ENCODE peak calls at places on chromosomes 1 and 21, in four cellular contexts. Y, D, K and T are unnamed samples.

GRCh38 chr21:15138475-15138874 is 73.7 kb upstream of the NRIP1 start:
- DNase-seq in Y (no peak), D (no peak), K (peak; percentile 61), T (no peak)

GRCh38 chr1:17120483-17120882 is 1.2 kb upstream of the PADI2 start:
- DNase-seq in Y (no peak), D (no peak), K (no peak), T (no peak)

GRCh38 chr1:64856564-64856963 is 109.8 kb downstream of the JAK1 start:
- DNase-seq in Y (no peak), D (no peak), K (peak; percentile 84), T (no peak)

GRCh38 chr1:50644447-50645105 is 221.3 kb upstream of the DMRTA2 start:
- DNase-seq in Y (no peak), D (no peak), K (no peak), T (no peak)

GRCh38 chr1:239197871-239198270 is 188.5 kb upstream of the CHRM3 start:
- DNase-seq in Y (no peak), D (no peak), K (no peak), T (no peak)

GRCh38 chr1:47840338-47840737 is 156.8 kb downstream of the TRABD2B start:
- DNase-seq in Y (no peak), D (no peak), K (peak; percentile 32), T (no peak)

GRCh38 chr1:225437710-225438437 is 10.0 kb upstream of the LBR start:
- DNase-seq in Y (no peak), D (peak; percentile 58), K (no peak), T (no peak)

GRCh38 chr1:241323510-241323909 is 33.5 kb downstream of the RGS7 start:
- DNase-seq in Y (no peak), D (peak; percentile 63), K (no peak), T (peak; percentile 55)

GRCh38 chr1:153548722-153549695 is at the start of gene S100A3:
- DNase-seq in Y (no peak), D (peak; percentile 25), K (peak; percentile 85), T (no peak)

GRCh38 chr1:35650416-35650815 is 9.1 kb upstream of the PSMB2 start:
- DNase-seq in Y (no peak), D (no peak), K (no peak), T (no peak)

GRCh38 chr1:9629445-9630201 is 21.9 kb upstream of the PIK3CD start:
- DNase-seq in Y (peak; percentile 74), D (no peak), K (peak; percentile 73), T (no peak)

GRCh38 chr1:37763791-37764741 is 854 bp downstream of the EPHA10 start:
- DNase-seq in Y (peak; percentile 25), D (peak; percentile 81), K (no peak), T (peak; percentile 81)

GRCh38 chr1:216521477-216521876 is 98.2 kb upstream of the USH2A start:
- DNase-seq in Y (no peak), D (no peak), K (no peak), T (no peak)

GRCh38 chr1:27971674-27972073 is 11.9 kb downstream of the XKR8 start:
- DNase-seq in Y (no peak), D (no peak), K (no peak), T (no peak)

GRCh38 chr21:42537106-42537742 is 23.6 kb downstream of the SLC37A1 start:
- DNase-seq in Y (no peak), D (no peak), K (no peak), T (no peak)

GRCh38 chr21:34004013-34004938 is 69.1 kb upstream of the MRPS6 start:
- DNase-seq in Y (no peak), D (no peak), K (no peak), T (no peak)

GRCh38 chr1:183777359-183777758 is 27.6 kb upstream of the RGL1 start:
- DNase-seq in Y (no peak), D (no peak), K (no peak), T (no peak)
- TF ChIP-seq CTCF in Y (no peak), D (no peak), K (no peak), T (no peak)

DNA sequence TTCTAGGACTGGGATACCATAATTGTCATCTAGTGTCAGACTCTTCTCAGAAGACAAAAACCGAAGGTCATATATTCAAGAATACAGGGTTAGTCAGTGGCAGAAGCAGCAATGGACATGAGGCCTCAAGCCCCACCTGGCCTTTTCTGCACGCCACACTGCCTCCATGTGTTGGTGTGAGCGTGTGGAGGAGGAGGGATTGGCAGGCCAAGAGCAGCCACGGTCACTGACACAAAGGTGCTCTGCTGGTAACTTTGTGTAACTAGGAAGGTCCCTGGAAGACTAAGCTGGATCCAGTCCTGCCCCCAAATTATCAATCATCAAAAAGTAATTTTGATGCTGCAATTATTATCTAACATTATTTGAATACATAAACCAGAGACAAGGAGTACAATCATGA is 34.9 kb downstream of the HSF2BP start:
- DNase-seq in Y (no peak), D (no peak), K (no peak), T (no peak)
- TF ChIP-seq CTCF in Y (no peak), D (no peak), K (no peak), T (no peak)

GRCh38 chr1:30901798-30902652 is 6.5 kb downstream of the SDC3 start:
- DNase-seq in Y (no peak), D (no peak), K (peak; percentile 65), T (no peak)

GRCh38 chr1:30904191-30904961 is 4.2 kb downstream of the SDC3 start:
- DNase-seq in Y (no peak), D (no peak), K (no peak), T (no peak)

GRCh38 chr1:30900931-30901560 is 7.5 kb downstream of the SDC3 start:
- DNase-seq in Y (no peak), D (no peak), K (no peak), T (no peak)

GRCh38 chr1:30903343-30904034 is 5.1 kb downstream of the SDC3 start:
- DNase-seq in Y (no peak), D (no peak), K (no peak), T (no peak)

GRCh38 chr1:30902653-30903290 is 5.8 kb downstream of the SDC3 start:
- DNase-seq in Y (no peak), D (no peak), K (no peak), T (no peak)
- TF ChIP-seq CTCF in Y (no peak), D (no peak), K (no peak), T (no peak)

GRCh38 chr21:31557956-31558838 is 101.3 kb upstream of the SOD1 start:
- DNase-seq in Y (peak; percentile 18), D (peak; percentile 48), K (no peak), T (peak; percentile 55)

GRCh38 chr21:31559368-31560119 is 99.9 kb upstream of the SOD1 start:
- DNase-seq in Y (peak; percentile 90), D (peak; percentile 98), K (peak; percentile 91), T (peak; percentile 99)

GRCh38 chr21:31560479-31560878 is 99.0 kb upstream of the SOD1 start:
- DNase-seq in Y (no peak), D (no peak), K (no peak), T (no peak)

GRCh38 chr21:31557421-31557955 is 102.0 kb upstream of the SOD1 start:
- DNase-seq in Y (peak; percentile 3), D (peak; percentile 68), K (no peak), T (peak; percentile 36)

GRCh38 chr21:31558839-31559367 is 100.6 kb upstream of the SOD1 start:
- DNase-seq in Y (peak; percentile 88), D (peak; percentile 97), K (peak; percentile 87), T (peak; percentile 92)
- TF ChIP-seq CTCF in Y (no peak), D (peak; percentile 57), K (no peak), T (peak; percentile 52)

DNA sequence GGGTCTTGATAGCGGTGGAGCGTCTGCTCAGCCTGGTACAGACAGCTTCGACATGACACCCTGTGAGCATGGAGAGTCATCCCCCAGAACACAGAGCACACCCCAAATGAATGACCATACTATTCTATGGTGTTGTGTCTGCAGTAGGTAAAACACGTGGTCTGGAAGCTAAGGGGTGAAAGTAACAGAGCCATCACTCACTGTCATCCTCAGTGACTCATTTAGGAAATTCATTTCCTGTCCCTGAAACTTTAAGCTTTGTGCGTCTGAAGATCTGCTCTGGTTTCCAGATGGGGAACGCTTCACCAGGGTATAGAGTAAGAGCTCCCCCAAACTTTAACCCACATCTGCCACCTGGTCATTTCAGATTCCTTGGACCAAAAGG is 94.8 kb upstream of the DISP3 start:
- DNase-seq in Y (no peak), D (no peak), K (no peak), T (no peak)
- TF ChIP-seq CTCF in Y (no peak), D (no peak), K (no peak), T (no peak)

DNA sequence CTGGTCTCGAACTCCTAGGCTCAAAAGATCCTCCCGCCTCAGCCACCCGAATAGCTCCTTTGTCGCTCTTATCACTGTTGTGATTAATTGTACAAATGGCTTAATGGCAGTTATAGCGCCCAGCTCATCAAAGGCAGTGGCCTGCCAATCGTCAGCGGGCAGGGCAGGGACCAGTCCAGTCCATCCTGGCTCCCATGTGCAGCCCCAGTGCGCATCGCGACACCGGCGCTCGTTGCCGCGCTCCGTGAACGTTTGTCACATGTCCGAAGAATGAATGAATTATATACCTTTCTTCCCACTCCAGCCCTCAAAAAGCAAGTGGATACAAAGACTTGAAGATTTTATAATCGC is 18.4 kb downstream of the MTX1 start:
- DNase-seq in Y (no peak), D (peak; percentile 74), K (peak; percentile 77), T (peak; percentile 45)
- TF ChIP-seq CTCF in Y (peak; percentile 66), D (peak; percentile 15), K (no peak), T (peak; percentile 31)

DNA sequence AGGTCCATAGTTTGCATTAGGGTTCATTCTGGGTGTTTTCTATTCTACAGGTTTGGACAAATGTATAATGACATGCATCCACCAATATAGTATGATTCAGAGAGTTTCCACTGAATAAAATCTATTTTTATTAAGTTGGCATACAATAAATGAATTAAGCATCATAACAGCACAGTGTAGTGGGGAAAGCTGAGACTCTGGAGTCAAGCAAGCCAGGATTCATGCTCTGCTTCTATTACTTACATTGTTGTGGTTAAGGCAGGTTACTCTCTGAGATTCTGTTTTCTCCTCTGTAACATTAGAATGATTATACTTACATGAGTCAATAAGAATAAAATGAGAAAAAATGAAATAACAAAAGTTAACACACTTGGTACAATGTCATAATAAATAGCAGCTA is 131.3 kb downstream of the SLC30A10 start:
- DNase-seq in Y (no peak), D (no peak), K (no peak), T (no peak)
- TF ChIP-seq CTCF in Y (no peak), D (no peak), K (no peak), T (no peak)

DNA sequence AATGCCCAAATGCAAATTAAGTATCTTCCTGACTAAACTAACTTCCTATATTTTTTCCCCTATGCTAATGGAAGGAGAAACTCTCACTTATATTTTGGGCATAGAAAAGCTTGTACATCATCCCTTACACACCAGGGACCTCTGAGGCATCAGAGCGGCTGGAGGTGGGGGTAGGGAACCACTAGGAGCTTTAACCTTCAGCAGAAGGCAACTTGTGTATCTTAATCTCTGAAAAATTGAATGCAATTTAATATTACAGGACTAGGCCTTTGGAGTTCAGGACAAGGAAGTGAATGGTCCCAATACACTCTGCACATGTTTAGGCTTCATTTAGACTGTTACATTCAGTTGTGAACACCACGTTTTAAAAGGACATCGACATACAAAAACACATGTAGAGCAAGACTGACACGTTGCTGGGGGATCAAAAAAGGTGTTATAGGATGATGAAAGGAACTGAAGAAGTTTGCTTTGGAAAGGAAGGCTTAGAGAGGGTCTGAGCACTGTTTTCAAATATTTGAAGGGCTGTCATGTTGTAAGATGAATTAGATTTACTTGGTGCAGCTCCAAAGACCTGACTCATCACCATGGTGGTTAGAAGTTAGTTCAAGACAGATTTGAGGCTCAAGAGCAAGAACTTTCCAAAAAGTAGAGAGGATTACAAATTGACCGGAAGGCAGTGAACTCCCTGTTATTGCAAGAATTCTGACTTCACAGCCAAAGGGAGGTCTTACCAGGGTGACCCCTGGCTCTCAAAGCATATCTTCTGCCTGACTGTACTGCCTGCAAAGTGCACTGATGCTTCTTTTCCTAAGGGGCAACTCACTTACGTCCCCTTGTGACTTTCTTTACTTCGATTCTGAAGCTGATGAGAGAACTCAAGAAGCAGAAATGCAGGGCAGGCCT is 86.1 kb downstream of the NAV1 start:
- DNase-seq in Y (no peak), D (no peak), K (no peak), T (no peak)
- TF ChIP-seq CTCF in Y (no peak), D (no peak), K (no peak), T (no peak)